ENCODE peak calls at places on chromosome 22, in four cellular contexts. Z is hepatocyte, A is WERI-Rb-1, W is OCI-LY7. N is an unnamed sample. For H3K36me3, the result is how much of the 10 kb centered on the place peaks cover.

GRCh38 chr22:30628491-30628890 is 7.1 kb upstream of the SLC35E4 start:
- DNase-seq in Z (no peak), A (no peak), W (no peak), N (no peak)

GRCh38 chr22:24432059-24432853 is 4.9 kb downstream of the ADORA2A start:
- DNase-seq in Z (peak), A (no peak), W (peak), N (no peak)

GRCh38 chr22:19514831-19515565 is 9.2 kb downstream of the CLDN5 start:
- DNase-seq in Z (no peak), A (peak), W (no peak), N (no peak)

GRCh38 chr22:33126881-33127280 is 68.7 kb upstream of the SYN3 start:
- DNase-seq in Z (peak), A (peak), W (peak), N (peak)

GRCh38 chr22:31079095-31079642 is 1.9 kb upstream of the SMTN start:
- DNase-seq in Z (peak), A (no peak), W (peak), N (peak)

GRCh38 chr22:47775686-47776085 is 1013.2 kb downstream of the TBC1D22A start:
- DNase-seq in Z (no peak), A (no peak), W (no peak), N (no peak)

GRCh38 chr22:47600791-47601400 is 838.4 kb downstream of the TBC1D22A start:
- DNase-seq in Z (no peak), A (no peak), W (no peak), N (no peak)

GRCh38 chr22:20519558-20519957 is 12.1 kb downstream of the MED15 start:
- DNase-seq in Z (no peak), A (no peak), W (no peak), N (no peak)

GRCh38 chr22:20802452-20802851 is 28.5 kb downstream of the SERPIND1 start:
- DNase-seq in Z (no peak), A (no peak), W (no peak), N (no peak)

GRCh38 chr22:28882545-28882877 is 861 bp upstream of the ZNRF3 start:
- DNase-seq in Z (peak), A (no peak), W (peak), N (peak)

GRCh38 chr22:21677606-21678443 is 12.0 kb downstream of the PPIL2 start:
- DNase-seq in Z (peak), A (no peak), W (no peak), N (no peak)

GRCh38 chr22:29290061-29290460 is 16.4 kb upstream of the GAS2L1 start:
- DNase-seq in Z (no peak), A (no peak), W (no peak), N (no peak)

GRCh38 chr22:37503183-37503683 is 16.0 kb downstream of the CARD10 start:
- DNase-seq in Z (no peak), A (no peak), W (no peak), N (no peak)

GRCh38 chr22:48223488-48224190 is 1461.2 kb downstream of the TBC1D22A start:
- DNase-seq in Z (no peak), A (no peak), W (no peak), N (no peak)

GRCh38 chr22:43561421-43562178 is 149.8 kb downstream of the MPPED1 start:
- DNase-seq in Z (no peak), A (peak), W (no peak), N (peak)

GRCh38 chr22:49099496-49100124 is 728.1 kb downstream of the BRD1 start:
- DNase-seq in Z (peak), A (no peak), W (no peak), N (no peak)

GRCh38 chr22:36243996-36244395 is 4.7 kb upstream of the APOL2 start:
- DNase-seq in Z (no peak), A (no peak), W (no peak), N (no peak)

GRCh38 chr22:36884314-36885158 is 23.7 kb downstream of the NCF4 start:
- DNase-seq in Z (no peak), A (no peak), W (no peak), N (no peak)

GRCh38 chr22:30221121-30221992 is 25.2 kb downstream of the LIF start:
- DNase-seq in Z (no peak), A (no peak), W (peak), N (no peak)

GRCh38 chr22:23088199-23088604 is 17.9 kb downstream of the GNAZ start:
- DNase-seq in Z (no peak), A (peak), W (no peak), N (peak)

GRCh38 chr22:46595545-46595944 is 24.6 kb upstream of the GRAMD4 start:
- DNase-seq in Z (peak), A (no peak), W (no peak), N (no peak)

GRCh38 chr22:48712558-48712957 is 1115.1 kb downstream of the BRD1 start:
- DNase-seq in Z (no peak), A (no peak), W (no peak), N (peak)

GRCh38 chr22:27435839-27436581 is 365.5 kb downstream of the MN1 start:
- DNase-seq in Z (peak), A (peak), W (no peak), N (peak)

GRCh38 chr22:29072193-29072978 is 449 bp upstream of the KREMEN1 start:
- DNase-seq in Z (peak), A (peak), W (peak), N (peak)

GRCh38 chr22:48653306-48653705 is 1174.4 kb downstream of the BRD1 start:
- DNase-seq in Z (no peak), A (no peak), W (no peak), N (no peak)

GRCh38 chr22:31286360-31287255 is 5.7 kb downstream of the PIK3IP1 start:
- DNase-seq in Z (no peak), A (no peak), W (peak), N (no peak)

GRCh38 chr22:46894081-46894671 is 131.7 kb downstream of the TBC1D22A start:
- DNase-seq in Z (no peak), A (no peak), W (no peak), N (no peak)

GRCh38 chr22:22976033-22976922 is 88.7 kb downstream of the IGLL5 start:
- DNase-seq in Z (no peak), A (no peak), W (no peak), N (no peak)

GRCh38 chr22:37100589-37101127 is 8.9 kb downstream of the TMPRSS6 start:
- DNase-seq in Z (peak), A (no peak), W (no peak), N (no peak)

GRCh38 chr22:23696326-23696851 is 5.6 kb downstream of the RGL4 start:
- DNase-seq in Z (no peak), A (no peak), W (peak), N (peak)

GRCh38 chr22:25447067-25447688 is 117.3 kb upstream of the GRK3 start:
- DNase-seq in Z (no peak), A (peak), W (peak), N (peak)

GRCh38 chr22:26045855-26046254 is 123.4 kb upstream of the SEZ6L start:
- DNase-seq in Z (no peak), A (no peak), W (no peak), N (no peak)

GRCh38 chr22:35930933-35931332 is 97.7 kb downstream of the RBFOX2 start:
- DNase-seq in Z (peak), A (peak), W (peak), N (peak)

GRCh38 chr22:36470162-36470993 is 11.1 kb downstream of the TXN2 start:
- DNase-seq in Z (peak), A (peak), W (peak), N (peak)

GRCh38 chr22:37331034-37331428 is 48.7 kb downstream of the CYTH4 start:
- DNase-seq in Z (no peak), A (no peak), W (no peak), N (no peak)

GRCh38 chr22:20552450-20552894 is 45.1 kb downstream of the MED15 start:
- DNase-seq in Z (peak), A (no peak), W (no peak), N (no peak)

GRCh38 chr22:31217890-31218287 is 5.8 kb downstream of the LIMK2 start:
- DNase-seq in Z (no peak), A (no peak), W (no peak), N (no peak)

GRCh38 chr22:38943181-38943580 is 14.2 kb upstream of the APOBEC3A start:
- DNase-seq in Z (no peak), A (no peak), W (no peak), N (peak)
- H3K4me3 ChIP-seq in Z (no peak), A (no peak), W (no peak), N (no peak)

GRCh38 chr22:42342426-42343135 is 72.1 kb upstream of the TCF20 start:
- DNase-seq in Z (no peak), A (peak), W (no peak), N (no peak)
- H3K36me3 ChIP-seq in Z (under half), A (under half), W (under half), N (under half)

GRCh38 chr22:50294319-50294656 is 13.2 kb downstream of the PLXNB2 start:
- DNase-seq in Z (no peak), A (no peak), W (no peak), N (no peak)

GRCh38 chr22:50292643-50293440 is 14.6 kb downstream of the PLXNB2 start:
- DNase-seq in Z (no peak), A (no peak), W (peak), N (no peak)

GRCh38 chr22:50289942-50290630 is 17.4 kb downstream of the PLXNB2 start:
- DNase-seq in Z (no peak), A (no peak), W (no peak), N (no peak)

GRCh38 chr22:50296658-50297490 is 10.6 kb downstream of the PLXNB2 start:
- DNase-seq in Z (no peak), A (peak), W (no peak), N (no peak)

GRCh38 chr22:50293441-50294318 is 13.8 kb downstream of the PLXNB2 start:
- DNase-seq in Z (peak), A (no peak), W (peak), N (peak)
- H3K4me3 ChIP-seq in Z (no peak), A (no peak), W (peak), N (no peak)

DNA sequence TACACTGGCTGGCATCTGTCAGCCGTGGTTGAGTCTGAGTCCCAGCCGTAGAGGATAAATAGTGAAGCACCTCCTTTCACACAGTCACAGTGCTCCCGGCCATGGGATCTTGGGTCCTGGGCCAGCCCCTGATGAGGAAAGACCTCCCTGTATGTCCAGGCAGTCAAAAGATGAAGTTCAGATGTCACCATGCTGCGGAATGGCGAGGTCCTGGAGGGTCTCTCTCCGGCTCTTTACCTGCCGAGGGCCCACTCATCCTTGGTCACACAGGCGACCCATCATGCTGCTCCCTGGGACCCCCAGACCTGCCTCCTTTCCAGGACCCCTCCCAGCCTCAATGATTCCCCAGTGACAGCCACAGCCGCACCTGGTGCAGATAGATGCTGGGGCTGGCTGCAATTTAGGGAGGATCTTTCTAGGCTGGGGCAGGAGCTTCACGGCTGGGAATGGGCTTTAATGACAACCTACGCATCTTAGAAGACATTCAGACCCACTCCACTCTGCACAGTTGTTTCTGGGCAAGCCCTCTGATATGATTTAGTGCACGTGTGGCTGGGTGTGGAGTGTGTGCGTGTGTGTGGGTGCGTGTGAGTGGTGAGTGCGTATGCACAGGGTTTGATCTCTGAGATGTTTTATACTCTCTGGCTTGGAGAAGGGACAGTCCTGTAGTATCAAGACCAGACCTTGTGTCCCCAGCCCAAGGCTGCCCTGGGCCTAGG is 79.7 kb downstream of the FBLN1 start:
- DNase-seq in Z (no peak), A (no peak), W (no peak), N (no peak)
- H3K36me3 ChIP-seq in Z (under half), A (under half), W (under half), N (under half)

N was measured in H7.